ENCODE peak calls at places on chromosomes 1 and 21, in four cellular contexts. J is IMR-90, I is AG09309, F is LNCaP clone FGC. S is an unnamed sample.

GRCh38 chr1:12604986-12605385 is 13.0 kb downstream of the DHRS3 start:
- DNase-seq in J (no peak), I (no peak), F (no peak), S (no peak)

GRCh38 chr1:2525524-2525895 is 886 bp downstream of the PANK4 start:
- DNase-seq in J (no peak), I (no peak), F (no peak), S (no peak)

GRCh38 chr1:30586671-30587070 is 136.7 kb downstream of the MATN1 start:
- DNase-seq in J (no peak), I (no peak), F (no peak), S (no peak)

GRCh38 chr1:146031476-146031875 is 9.9 kb upstream of the HJV start:
- DNase-seq in J (no peak), I (no peak), F (no peak), S (no peak)

GRCh38 chr1:24902471-24902891 is 27.6 kb downstream of the RUNX3 start:
- DNase-seq in J (no peak), I (no peak), F (no peak), S (peak)

GRCh38 chr1:5857508-5858090 is 134.6 kb downstream of the NPHP4 start:
- DNase-seq in J (no peak), I (no peak), F (no peak), S (no peak)

GRCh38 chr21:37074195-37074510 is 1.1 kb downstream of the TTC3 start:
- DNase-seq in J (no peak), I (no peak), F (no peak), S (no peak)

GRCh38 chr1:181514298-181515290 is 31.3 kb downstream of the CACNA1E start:
- DNase-seq in J (no peak), I (no peak), F (no peak), S (no peak)

GRCh38 chr21:29092102-29092959 is 18.9 kb upstream of the CCT8 start:
- DNase-seq in J (peak), I (no peak), F (no peak), S (no peak)

GRCh38 chr1:195278644-195279043 is 1329.6 kb downstream of the KCNT2 start:
- DNase-seq in J (no peak), I (no peak), F (no peak), S (no peak)

GRCh38 chr1:42282867-42283583 is 52.0 kb downstream of the FOXJ3 start:
- DNase-seq in J (peak), I (no peak), F (no peak), S (no peak)

GRCh38 chr1:41678141-41678878 is 193.8 kb upstream of the EDN2 start:
- DNase-seq in J (peak), I (peak), F (no peak), S (no peak)

GRCh38 chr1:245336149-245336983 is 181.6 kb downstream of the KIF26B start:
- DNase-seq in J (no peak), I (no peak), F (no peak), S (no peak)

GRCh38 chr1:165376041-165376810 is 19.7 kb upstream of the LMX1A start:
- DNase-seq in J (peak), I (peak), F (no peak), S (no peak)

GRCh38 chr21:34736116-34736870 is 67.5 kb downstream of the CLIC6 start:
- DNase-seq in J (peak), I (peak), F (peak), S (no peak)

GRCh38 chr1:10727703-10728348 is 68.6 kb downstream of the CASZ1 start:
- DNase-seq in J (no peak), I (no peak), F (no peak), S (no peak)

GRCh38 chr1:19765623-19766022 is 34.1 kb downstream of the TMCO4 start:
- DNase-seq in J (peak), I (peak), F (no peak), S (no peak)

GRCh38 chr21:41958886-41959563 is 5.2 kb upstream of the C2CD2 start:
- DNase-seq in J (no peak), I (no peak), F (no peak), S (no peak)

GRCh38 chr21:43332872-43333300 is 94.0 kb downstream of the SIK1 start:
- DNase-seq in J (peak), I (no peak), F (no peak), S (no peak)

GRCh38 chr1:31910933-31911332 is 27.2 kb downstream of the PTP4A2 start:
- DNase-seq in J (no peak), I (no peak), F (peak), S (no peak)

GRCh38 chr1:45802343-45803298 is 791 bp upstream of the MAST2 start:
- DNase-seq in J (peak), I (peak), F (no peak), S (peak)

GRCh38 chr1:115302390-115302961 is 35.6 kb downstream of the NGF start:
- DNase-seq in J (peak), I (peak), F (no peak), S (no peak)

GRCh38 chr1:199020904-199021303 is 382.1 kb downstream of the PTPRC start:
- DNase-seq in J (no peak), I (no peak), F (no peak), S (no peak)

GRCh38 chr1:224751547-224752311 is 135.6 kb downstream of the CNIH3 start:
- DNase-seq in J (no peak), I (no peak), F (no peak), S (no peak)

GRCh38 chr1:194184974-194185373 is 998.6 kb upstream of the B3GALT2 start:
- DNase-seq in J (no peak), I (no peak), F (no peak), S (no peak)

GRCh38 chr1:34851431-34852105 is 8.0 kb downstream of the SMIM12 start:
- DNase-seq in J (no peak), I (no peak), F (peak), S (no peak)

GRCh38 chr1:225844236-225845061 is 34.5 kb downstream of the EPHX1 start:
- DNase-seq in J (no peak), I (no peak), F (no peak), S (no peak)

GRCh38 chr1:162321809-162322422 is 54.7 kb downstream of the SPATA46 start:
- DNase-seq in J (no peak), I (no peak), F (no peak), S (no peak)

GRCh38 chr1:101198842-101199636 is 37.8 kb upstream of the S1PR1 start:
- DNase-seq in J (no peak), I (no peak), F (no peak), S (no peak)

GRCh38 chr1:91092503-91092902 is 70.7 kb upstream of the ZNF644 start:
- DNase-seq in J (no peak), I (no peak), F (no peak), S (no peak)

GRCh38 chr1:86339421-86339820 is 56.7 kb downstream of the ODF2L start:
- DNase-seq in J (no peak), I (no peak), F (no peak), S (no peak)

GRCh38 chr1:211591980-211592493 is 13.1 kb upstream of the SLC30A1 start:
- DNase-seq in J (peak), I (peak), F (no peak), S (no peak)

GRCh38 chr1:220219136-220219442 is 53.2 kb downstream of the RAB3GAP2 start:
- DNase-seq in J (peak), I (no peak), F (no peak), S (no peak)

GRCh38 chr1:47180603-47181094 is 9.2 kb downstream of the PDZK1IP1 start:
- DNase-seq in J (no peak), I (no peak), F (no peak), S (no peak)

GRCh38 chr1:56915960-56916359 is 49.9 kb downstream of the C8B start:
- DNase-seq in J (no peak), I (no peak), F (no peak), S (no peak)

DNA sequence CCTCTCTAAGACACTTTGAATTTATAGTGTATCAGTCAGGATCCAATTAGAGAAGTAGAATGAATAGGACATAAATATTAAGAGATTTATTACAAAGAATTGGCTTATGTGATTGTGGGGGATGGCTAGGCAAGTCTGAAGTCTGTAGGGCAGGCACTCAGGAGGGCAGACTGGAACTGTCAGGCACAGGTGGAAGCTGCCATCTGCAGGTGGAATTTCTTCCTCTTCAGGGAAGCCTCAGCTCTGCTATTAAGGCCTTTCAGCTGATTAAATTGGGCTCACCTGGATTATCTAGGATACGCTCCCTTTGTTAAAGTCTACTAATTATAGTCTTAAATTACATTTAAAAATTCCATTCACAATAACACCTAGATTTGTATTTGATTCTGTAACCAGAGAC is 92.0 kb upstream of the HAO2 start:
- DNase-seq in J (no peak), I (no peak), F (no peak), S (no peak)
- TF ChIP-seq CTCF in J (no peak), I (no peak), F (peak), S (no peak)

DNA sequence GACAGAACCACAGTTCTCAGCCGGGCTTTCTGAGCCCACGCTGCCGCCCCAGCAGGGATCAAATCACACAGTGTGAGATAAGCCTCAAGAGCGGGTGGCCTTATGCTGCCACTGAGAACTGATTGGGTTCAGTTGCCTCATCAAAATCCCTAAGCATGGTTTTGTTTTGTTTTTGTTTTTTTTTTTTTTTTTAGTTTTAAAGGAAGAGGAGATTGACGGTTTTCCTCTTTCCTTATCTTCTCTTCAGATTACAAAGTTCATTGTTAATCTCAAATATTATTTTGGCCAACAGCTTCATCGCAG is 633 bp downstream of the COA6 start:
- DNase-seq in J (no peak), I (no peak), F (no peak), S (no peak)
- TF ChIP-seq CTCF in J (no peak), I (no peak), F (no peak), S (no peak)

DNA sequence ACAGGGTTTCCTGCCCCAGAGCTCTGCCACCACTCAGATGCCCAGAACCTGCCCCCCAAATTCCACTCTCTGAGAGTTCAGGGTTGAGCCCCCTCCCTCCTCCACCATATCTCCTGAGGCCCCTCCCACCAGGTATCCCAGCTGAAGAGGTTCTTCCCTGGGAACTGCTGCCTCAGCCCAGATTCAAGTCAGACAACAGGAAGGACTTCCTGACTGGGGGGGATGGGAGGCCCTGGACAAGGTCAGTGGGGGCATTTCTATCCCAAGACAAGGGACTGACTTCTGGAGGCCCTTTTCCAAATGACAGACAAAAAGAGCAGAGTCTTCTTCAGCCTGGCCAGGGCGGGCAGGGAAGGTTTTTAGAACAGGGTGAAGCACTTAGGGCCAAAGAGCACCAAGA is 24.1 kb upstream of the TENT5B start:
- DNase-seq in J (no peak), I (no peak), F (no peak), S (no peak)
- TF ChIP-seq CTCF in J (no peak), I (no peak), F (no peak), S (no peak)

DNA sequence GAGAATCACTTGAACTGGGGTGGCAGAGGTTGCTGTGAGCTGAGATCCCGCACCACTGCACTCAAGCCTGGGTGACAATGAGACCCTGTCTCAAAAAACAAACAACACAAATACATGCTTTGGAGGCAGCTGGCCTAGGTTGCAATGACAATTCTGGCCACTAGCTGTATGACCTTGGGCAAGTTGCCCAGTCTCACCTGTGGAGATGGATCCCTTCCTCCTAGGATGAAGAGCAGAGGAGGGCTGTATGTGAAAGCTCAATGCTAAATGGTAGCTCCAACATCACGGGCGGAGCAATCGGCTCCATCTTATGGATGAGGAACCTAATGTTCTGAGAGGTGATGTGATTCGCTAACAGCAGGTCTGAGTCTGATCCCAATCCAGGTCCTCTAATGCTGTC is 20.6 kb downstream of the ADORA1 start:
- DNase-seq in J (no peak), I (no peak), F (peak), S (no peak)
- TF ChIP-seq CTCF in J (peak), I (peak), F (peak), S (no peak)

DNA sequence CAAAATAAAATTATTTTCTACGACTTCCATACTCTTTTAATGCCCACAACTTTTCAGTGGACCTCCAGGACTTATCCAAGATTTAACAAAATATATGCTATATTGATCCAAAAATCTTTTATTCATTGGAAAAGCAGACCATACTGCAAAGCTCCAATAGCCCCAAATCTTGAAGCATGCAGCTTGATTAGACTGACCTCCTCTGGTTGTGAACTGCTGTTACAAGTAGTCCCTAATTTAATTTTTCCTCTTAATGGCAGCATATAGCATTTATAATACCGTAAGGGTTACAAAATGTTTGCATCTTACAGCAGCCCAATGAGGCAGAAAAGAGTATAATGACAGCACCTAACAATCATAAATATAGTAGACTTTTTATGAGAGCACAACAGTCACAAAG is 49.8 kb downstream of the TPR start:
- DNase-seq in J (peak), I (no peak), F (no peak), S (no peak)
- TF ChIP-seq CTCF in J (peak), I (peak), F (peak), S (no peak)

DNA sequence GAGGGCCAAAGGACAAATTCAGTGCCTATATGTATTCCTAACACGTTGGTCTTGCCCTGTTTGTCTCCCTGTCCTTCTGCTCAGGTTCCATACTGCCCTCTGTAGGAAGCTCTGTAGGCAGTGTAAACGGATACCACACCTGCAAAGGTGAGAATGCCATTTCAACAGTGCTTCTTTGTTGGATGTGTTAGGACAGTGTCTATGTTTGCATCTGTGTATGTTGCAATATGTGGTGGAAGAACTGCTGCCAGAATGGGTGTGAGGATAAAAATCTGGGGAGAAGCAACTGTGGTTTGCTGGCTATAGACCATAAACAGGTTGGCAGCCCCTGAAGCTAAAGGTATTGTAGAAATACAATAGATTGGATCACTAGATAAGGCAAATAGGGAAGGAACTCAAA is 113.1 kb upstream of the BMP8A start:
- DNase-seq in J (no peak), I (no peak), F (no peak), S (no peak)
- TF ChIP-seq CTCF in J (no peak), I (peak), F (peak), S (no peak)

GRCh38 chr1:65584399-65584798 is 163.9 kb downstream of the LEPR start:
- DNase-seq in J (no peak), I (no peak), F (peak), S (no peak)
- TF ChIP-seq CTCF in J (no peak), I (no peak), F (no peak), S (no peak)

S was measured in natural killer cell.